ENCODE peak calls at places on chromosomes 12 and 14, in six cellular contexts. Y is IMR-90, O is mesendoderm, E is mesenchymal stem cell, F is H9, M is H1. Z is an unnamed sample.

GRCh38 chr12:42180990-42181611 is 36.4 kb upstream of the GXYLT1 start:
- DNase-seq in Y (peak), O (no peak), E (peak), F (no peak), M (no peak), Z (no peak)

GRCh38 chr14:105257464-105257863 is 9.1 kb downstream of the BTBD6 start:
- DNase-seq in Y (no peak), O (no peak), E (no peak), F (peak), M (no peak), Z (no peak)

GRCh38 chr12:28869197-28869596 is 279.9 kb upstream of the FAR2 start:
- DNase-seq in Y (peak), O (no peak), E (peak), F (no peak), M (no peak), Z (no peak)

GRCh38 chr12:119594772-119595445 is 1.3 kb downstream of the TMEM233 start:
- DNase-seq in Y (no peak), O (peak), E (no peak), F (peak), M (peak), Z (peak)

GRCh38 chr12:56941299-56942017 is 7.2 kb upstream of the SDR9C7 start:
- DNase-seq in Y (peak), O (peak), E (peak), F (peak), M (peak), Z (no peak)

GRCh38 chr12:75208851-75209781 is 523 bp downstream of the KCNC2 start:
- DNase-seq in Y (peak), O (peak), E (peak), F (peak), M (peak), Z (peak)

GRCh38 chr14:64501326-64502171 is 2.1 kb downstream of the ZBTB25 start:
- DNase-seq in Y (peak), O (peak), E (peak), F (no peak), M (no peak), Z (no peak)

GRCh38 chr12:27060740-27061139 is 21.6 kb downstream of the C12orf71 start:
- DNase-seq in Y (peak), O (no peak), E (no peak), F (no peak), M (no peak), Z (no peak)

GRCh38 chr12:32522322-32523221 is 123.2 kb downstream of the FGD4 start:
- DNase-seq in Y (no peak), O (no peak), E (no peak), F (no peak), M (no peak), Z (no peak)

GRCh38 chr14:23356036-23356435 is 3.3 kb upstream of the SLC22A17 start:
- DNase-seq in Y (no peak), O (no peak), E (no peak), F (no peak), M (no peak), Z (no peak)

GRCh38 chr12:47885012-47885501 is 19.7 kb downstream of the VDR start:
- DNase-seq in Y (no peak), O (no peak), E (no peak), F (no peak), M (no peak), Z (no peak)

GRCh38 chr12:114018669-114019068 is 52.5 kb upstream of the RBM19 start:
- DNase-seq in Y (peak), O (no peak), E (no peak), F (no peak), M (no peak), Z (no peak)

GRCh38 chr14:104140463-104141331 is 2.3 kb downstream of the KIF26A start:
- DNase-seq in Y (no peak), O (no peak), E (no peak), F (peak), M (peak), Z (no peak)

GRCh38 chr14:60168841-60169240 is 3.6 kb upstream of the DHRS7 start:
- DNase-seq in Y (no peak), O (no peak), E (no peak), F (no peak), M (no peak), Z (no peak)

GRCh38 chr12:24907464-24907863 is 41.4 kb downstream of the BCAT1 start:
- DNase-seq in Y (no peak), O (no peak), E (no peak), F (no peak), M (no peak), Z (no peak)

GRCh38 chr14:59849371-59850130 is 21.0 kb downstream of the RTN1 start:
- DNase-seq in Y (no peak), O (no peak), E (no peak), F (no peak), M (no peak), Z (no peak)

GRCh38 chr14:54147758-54148157 is 191.1 kb upstream of the BMP4 start:
- DNase-seq in Y (no peak), O (no peak), E (no peak), F (no peak), M (no peak), Z (no peak)

GRCh38 chr12:70389678-70390077 is 23.6 kb downstream of the KCNMB4 start:
- DNase-seq in Y (no peak), O (no peak), E (no peak), F (no peak), M (no peak), Z (no peak)

GRCh38 chr14:34875031-34875922 is at the start of gene BAZ1A:
- DNase-seq in Y (peak), O (peak), E (peak), F (peak), M (no peak), Z (peak)
- H3K18ac ChIP-seq in Y (peak), O (peak), E (peak), F (peak), M (peak), Z (peak)

GRCh38 chr12:122981036-122981471 is 573 bp downstream of the ARL6IP4 start:
- DNase-seq in Y (no peak), O (peak), E (peak), F (no peak), M (peak), Z (no peak)
- H3K18ac ChIP-seq in Y (no peak), O (peak), E (peak), F (no peak), M (peak), Z (peak)

GRCh38 chr12:5945071-5946008 is at the start of gene ANO2:
- DNase-seq in Y (no peak), O (peak), E (peak), F (peak), M (peak), Z (peak)
- H3K18ac ChIP-seq in Y (no peak), O (peak), E (no peak), F (peak), M (peak), Z (peak)

GRCh38 chr14:24430682-24431568 is 1.2 kb downstream of the KHNYN start:
- DNase-seq in Y (peak), O (peak), E (peak), F (no peak), M (no peak), Z (no peak)

GRCh38 chr14:24430143-24430681 is 458 bp downstream of the KHNYN start:
- DNase-seq in Y (peak), O (peak), E (peak), F (peak), M (peak), Z (peak)

GRCh38 chr14:24427537-24428508 is 1.6 kb downstream of the CBLN3 start:
- DNase-seq in Y (no peak), O (no peak), E (no peak), F (no peak), M (no peak), Z (no peak)

GRCh38 chr14:24428628-24429394 is 657 bp downstream of the CBLN3 start:
- DNase-seq in Y (no peak), O (peak), E (no peak), F (no peak), M (no peak), Z (no peak)

DNA sequence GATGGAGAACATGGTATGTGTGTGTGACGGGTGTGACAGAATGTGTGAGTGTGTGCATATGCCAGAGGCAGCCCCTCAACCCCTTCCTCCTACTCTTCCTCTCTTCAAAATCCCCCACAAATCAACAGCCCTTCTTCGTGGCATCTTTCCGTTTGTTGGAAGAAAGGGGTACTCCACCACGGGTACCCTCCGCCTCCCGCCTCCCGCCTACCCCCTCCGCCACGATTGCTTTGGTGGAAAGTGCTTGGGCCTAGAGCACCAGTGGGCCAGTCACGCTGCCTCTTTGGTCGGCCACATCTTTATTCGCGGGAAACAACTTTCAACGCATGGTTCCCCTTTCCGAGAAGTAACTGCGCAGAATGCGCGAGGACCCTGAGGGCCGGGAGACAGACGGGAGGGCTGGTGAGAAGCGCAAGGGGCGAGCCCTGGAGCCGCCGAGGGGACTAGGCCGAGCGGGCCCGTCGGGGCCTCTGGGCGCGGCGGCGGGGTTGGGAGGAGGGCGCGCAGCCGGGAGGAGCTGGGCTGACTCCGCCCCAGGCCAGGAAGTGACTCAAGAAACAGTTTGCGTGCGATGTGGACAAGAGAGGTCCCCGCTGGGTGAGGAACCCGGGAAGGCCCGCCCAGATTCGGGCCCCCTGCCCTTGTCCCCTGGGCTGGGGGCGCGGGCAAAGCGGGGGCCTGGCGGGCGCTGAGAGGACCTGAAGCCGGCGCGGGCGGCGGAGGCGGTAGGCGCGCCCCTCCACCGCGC is at the start of the genes CBLN3 and KHNYN:
- DNase-seq in Y (peak), O (peak), E (peak), F (peak), M (peak), Z (peak)
- H3K18ac ChIP-seq in Y (peak), O (peak), E (peak), F (no peak), M (peak), Z (peak)

GRCh38 chr12:5383961-5384360 is 47.9 kb upstream of the NTF3 start:
- DNase-seq in Y (no peak), O (no peak), E (no peak), F (no peak), M (no peak), Z (no peak)

GRCh38 chr12:5392961-5393360 is 38.9 kb upstream of the NTF3 start:
- DNase-seq in Y (no peak), O (no peak), E (no peak), F (no peak), M (no peak), Z (no peak)

GRCh38 chr12:5391638-5392037 is 40.3 kb upstream of the NTF3 start:
- DNase-seq in Y (peak), O (peak), E (no peak), F (no peak), M (no peak), Z (no peak)

GRCh38 chr12:5390174-5390799 is 41.6 kb upstream of the NTF3 start:
- DNase-seq in Y (no peak), O (no peak), E (no peak), F (no peak), M (no peak), Z (no peak)

DNA sequence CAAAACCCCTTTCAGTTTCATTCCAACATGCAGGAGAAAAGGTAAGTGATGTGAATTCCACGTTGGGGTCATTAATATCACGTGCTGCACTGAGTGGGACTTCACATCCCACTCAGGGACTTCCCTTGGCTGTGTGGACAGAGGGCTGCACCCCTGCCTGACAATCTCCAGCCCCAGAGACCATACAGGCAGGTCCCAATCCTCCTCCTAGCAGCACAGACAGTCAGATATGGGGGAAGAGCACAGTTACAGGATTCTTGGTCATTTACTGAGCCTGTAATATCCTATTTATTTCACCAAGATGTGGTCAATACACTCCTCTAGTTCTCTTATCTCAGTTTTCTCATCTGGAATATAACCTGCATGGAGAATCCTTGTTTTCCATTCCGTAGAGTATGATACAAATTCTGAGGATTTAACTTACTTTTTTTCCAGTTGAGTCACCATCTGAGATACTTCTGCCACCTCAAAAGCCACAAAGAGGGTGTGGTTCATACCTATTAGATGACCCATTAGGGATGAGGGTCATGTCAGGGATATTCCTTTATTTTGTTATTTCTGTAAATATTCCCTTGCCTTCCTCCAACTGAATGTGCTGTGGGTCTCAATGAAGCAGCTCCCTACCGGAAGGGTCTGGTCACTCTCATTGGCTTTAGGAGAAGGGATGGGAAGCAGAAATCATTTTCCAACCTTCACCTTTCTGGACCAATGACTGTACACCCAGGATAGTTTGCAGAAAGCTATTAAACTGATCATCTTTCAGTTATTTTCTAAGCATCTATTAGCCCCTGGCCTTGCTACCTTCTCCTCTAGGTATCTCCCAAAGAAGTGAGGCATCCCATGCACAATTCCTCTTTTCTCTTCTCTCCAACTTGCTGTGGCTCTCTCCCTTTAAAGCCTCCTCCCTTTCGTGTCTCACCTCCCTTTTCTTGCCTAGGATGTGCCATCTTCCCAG is 43.0 kb upstream of the NTF3 start:
- DNase-seq in Y (peak), O (no peak), E (no peak), F (no peak), M (no peak), Z (no peak)
- H3K18ac ChIP-seq in Y (no peak), O (no peak), E (no peak), F (no peak), M (no peak), Z (no peak)

GRCh38 chr14:73426877-73427276 is 31.5 kb downstream of the NUMB start:
- DNase-seq in Y (peak), O (no peak), E (peak), F (no peak), M (no peak), Z (no peak)
- H3K18ac ChIP-seq in Y (no peak), O (no peak), E (no peak), F (no peak), M (no peak), Z (no peak)

GRCh38 chr12:124030008-124030407 is 57.0 kb downstream of the ZNF664 start:
- DNase-seq in Y (no peak), O (no peak), E (no peak), F (peak), M (peak), Z (no peak)
- H3K18ac ChIP-seq in Y (no peak), O (no peak), E (peak), F (no peak), M (no peak), Z (peak)

GRCh38 chr12:53452159-53453077 is 516 bp downstream of the PCBP2 start:
- DNase-seq in Y (peak), O (peak), E (peak), F (peak), M (peak), Z (peak)
- H3K18ac ChIP-seq in Y (peak), O (peak), E (peak), F (peak), M (peak), Z (peak)

GRCh38 chr14:77007975-77008421 is 20.5 kb downstream of the IRF2BPL start:
- DNase-seq in Y (no peak), O (no peak), E (no peak), F (no peak), M (no peak), Z (no peak)
- H3K18ac ChIP-seq in Y (no peak), O (no peak), E (no peak), F (no peak), M (peak), Z (peak)